ENCODE peak calls at places on chromosomes 7 and 10, in nine cellular contexts. A, S, R, J, B, P, I, V and F are unnamed samples. For H3K9me3 and H3K4me1, the result is how much of the 10 kb centered on the place peaks cover.

GRCh38 chr7:80611779-80612178 is 26.7 kb upstream of the CD36 start:
- DNase-seq in A (no peak), S (peak), R (no peak), J (peak), B (no peak), P (peak), I (no peak), V (no peak), F (peak)

GRCh38 chr10:30758341-30758740 is 128.8 kb upstream of the LYZL2 start:
- DNase-seq in A (no peak), S (no peak), R (no peak), J (no peak), B (no peak), P (peak), I (no peak), V (no peak), F (no peak)

GRCh38 chr7:107201795-107202450 is 33.1 kb downstream of the HBP1 start:
- DNase-seq in A (peak), S (peak), R (no peak), J (peak), B (peak), P (peak), I (no peak), V (peak), F (no peak)

GRCh38 chr10:51000164-51000563 is 74.1 kb upstream of the PRKG1 start:
- DNase-seq in A (no peak), S (no peak), R (no peak), J (no peak), B (no peak), P (peak), I (no peak), V (no peak), F (no peak)

GRCh38 chr10:1157615-1157933 is 101.4 kb downstream of the WDR37 start:
- DNase-seq in A (no peak), S (no peak), R (no peak), J (no peak), B (no peak), P (no peak), I (no peak), V (no peak), F (no peak)

GRCh38 chr10:17138450-17139062 is 8.9 kb upstream of the CUBN start:
- DNase-seq in A (no peak), S (no peak), R (no peak), J (no peak), B (no peak), P (no peak), I (no peak), V (no peak), F (no peak)

GRCh38 chr7:27377988-27378387 is 135.4 kb downstream of the EVX1 start:
- DNase-seq in A (no peak), S (no peak), R (no peak), J (no peak), B (no peak), P (no peak), I (no peak), V (no peak), F (no peak)

GRCh38 chr7:117386125-117386709 is 41.1 kb downstream of the ASZ1 start:
- DNase-seq in A (no peak), S (no peak), R (no peak), J (no peak), B (no peak), P (peak), I (no peak), V (no peak), F (no peak)

GRCh38 chr10:17735166-17735941 is 16.6 kb upstream of the TMEM236 start:
- DNase-seq in A (no peak), S (peak), R (no peak), J (no peak), B (no peak), P (no peak), I (no peak), V (no peak), F (no peak)

GRCh38 chr7:152328234-152328633 is 107.6 kb downstream of the KMT2C start:
- DNase-seq in A (no peak), S (no peak), R (no peak), J (no peak), B (no peak), P (no peak), I (no peak), V (no peak), F (no peak)

GRCh38 chr10:71705582-71705981 is 14.0 kb downstream of the C10orf105 start:
- DNase-seq in A (no peak), S (no peak), R (no peak), J (no peak), B (no peak), P (peak), I (no peak), V (no peak), F (no peak)

GRCh38 chr7:42900842-42901241 is 11.0 kb downstream of the C7orf25 start:
- DNase-seq in A (no peak), S (no peak), R (no peak), J (no peak), B (no peak), P (no peak), I (no peak), V (no peak), F (no peak)

GRCh38 chr10:44419790-44420549 is 35.1 kb upstream of the CXCL12 start:
- DNase-seq in A (no peak), S (no peak), R (no peak), J (no peak), B (no peak), P (no peak), I (no peak), V (no peak), F (no peak)

GRCh38 chr7:25564980-25565379 is 336.7 kb upstream of the NPVF start:
- DNase-seq in A (no peak), S (no peak), R (no peak), J (no peak), B (no peak), P (peak), I (no peak), V (no peak), F (no peak)

GRCh38 chr7:69738396-69738889 is 140.2 kb downstream of the AUTS2 start:
- DNase-seq in A (no peak), S (no peak), R (no peak), J (no peak), B (peak), P (no peak), I (no peak), V (no peak), F (no peak)

GRCh38 chr10:14604181-14605142 is 170.2 kb downstream of the FAM107B start:
- DNase-seq in A (peak), S (peak), R (peak), J (peak), B (peak), P (peak), I (peak), V (peak), F (peak)

GRCh38 chr7:101906291-101907260 is 89.2 kb downstream of the CUX1 start:
- DNase-seq in A (no peak), S (no peak), R (no peak), J (no peak), B (no peak), P (no peak), I (no peak), V (no peak), F (no peak)

GRCh38 chr10:91300011-91300575 is 79.6 kb downstream of the PCGF5 start:
- DNase-seq in A (no peak), S (no peak), R (no peak), J (no peak), B (no peak), P (no peak), I (no peak), V (no peak), F (no peak)

GRCh38 chr10:21625623-21626229 is 91.7 kb downstream of the MLLT10 start:
- DNase-seq in A (no peak), S (no peak), R (no peak), J (no peak), B (no peak), P (no peak), I (no peak), V (no peak), F (no peak)

GRCh38 chr10:104893711-104894110 is 252.6 kb downstream of the SORCS3 start:
- DNase-seq in A (no peak), S (no peak), R (no peak), J (no peak), B (no peak), P (no peak), I (no peak), V (no peak), F (no peak)

GRCh38 chr10:116974442-116975005 is 30.5 kb downstream of the SHTN1 start:
- DNase-seq in A (peak), S (no peak), R (no peak), J (no peak), B (no peak), P (peak), I (no peak), V (no peak), F (peak)

GRCh38 chr10:89695307-89695706 is 6.1 kb upstream of the KIF20B start:
- DNase-seq in A (no peak), S (no peak), R (no peak), J (no peak), B (no peak), P (no peak), I (no peak), V (no peak), F (no peak)

GRCh38 chr7:11843113-11843765 is 11.2 kb upstream of the THSD7A start:
- DNase-seq in A (no peak), S (no peak), R (no peak), J (no peak), B (no peak), P (peak), I (no peak), V (no peak), F (no peak)

GRCh38 chr7:82257118-82257695 is 186.4 kb downstream of the CACNA2D1 start:
- DNase-seq in A (no peak), S (no peak), R (no peak), J (no peak), B (no peak), P (no peak), I (no peak), V (no peak), F (no peak)

GRCh38 chr7:2811476-2812118 is 32.5 kb downstream of the GNA12 start:
- DNase-seq in A (no peak), S (peak), R (no peak), J (no peak), B (no peak), P (no peak), I (peak), V (no peak), F (no peak)

GRCh38 chr7:12584940-12585339 is 14.4 kb downstream of the SCIN start:
- DNase-seq in A (no peak), S (no peak), R (no peak), J (no peak), B (no peak), P (peak), I (no peak), V (no peak), F (no peak)

GRCh38 chr10:122477436-122477835 is 16.1 kb downstream of the HTRA1 start:
- DNase-seq in A (no peak), S (no peak), R (no peak), J (no peak), B (no peak), P (no peak), I (no peak), V (no peak), F (no peak)

GRCh38 chr10:22500567-22501369 is 155.5 kb downstream of the SPAG6 start:
- DNase-seq in A (no peak), S (no peak), R (no peak), J (no peak), B (no peak), P (no peak), I (no peak), V (no peak), F (no peak)

GRCh38 chr7:22885824-22886255 is 63.2 kb upstream of the TOMM7 start:
- DNase-seq in A (no peak), S (no peak), R (no peak), J (no peak), B (no peak), P (no peak), I (no peak), V (no peak), F (no peak)

GRCh38 chr7:45082031-45082830 is 6.5 kb downstream of the NACAD start:
- DNase-seq in A (no peak), S (no peak), R (peak), J (no peak), B (no peak), P (no peak), I (no peak), V (no peak), F (no peak)

GRCh38 chr10:14822879-14823755 is 14.7 kb downstream of the CDNF start:
- DNase-seq in A (peak), S (no peak), R (no peak), J (peak), B (peak), P (peak), I (no peak), V (no peak), F (peak)

GRCh38 chr10:77501846-77502251 is 135.8 kb downstream of the KCNMA1 start:
- DNase-seq in A (no peak), S (no peak), R (no peak), J (no peak), B (no peak), P (peak), I (no peak), V (no peak), F (no peak)

GRCh38 chr10:103712898-103713498 is 142.4 kb downstream of the SH3PXD2A start:
- DNase-seq in A (peak), S (peak), R (no peak), J (peak), B (peak), P (peak), I (peak), V (peak), F (peak)

GRCh38 chr10:88157981-88158465 is 294.6 kb downstream of the PTEN start:
- DNase-seq in A (peak), S (no peak), R (no peak), J (no peak), B (no peak), P (peak), I (no peak), V (no peak), F (peak)

GRCh38 chr10:124138195-124138882 is 44.9 kb upstream of the CHST15 start:
- DNase-seq in A (no peak), S (peak), R (no peak), J (no peak), B (no peak), P (peak), I (no peak), V (no peak), F (no peak)

GRCh38 chr10:124696446-124697392 is 47.5 kb downstream of the FAM53B start:
- DNase-seq in A (no peak), S (no peak), R (no peak), J (no peak), B (no peak), P (no peak), I (no peak), V (no peak), F (no peak)

GRCh38 chr10:99431190-99431549 is 746 bp upstream of the GOT1 start:
- DNase-seq in A (peak), S (peak), R (peak), J (peak), B (peak), P (peak), I (peak), V (peak), F (peak)

GRCh38 chr10:99432881-99433280 is 2.5 kb upstream of the GOT1 start:
- DNase-seq in A (no peak), S (no peak), R (no peak), J (no peak), B (no peak), P (no peak), I (no peak), V (no peak), F (no peak)

GRCh38 chr10:99430451-99431189 is at the start of gene GOT1:
- DNase-seq in A (peak), S (peak), R (peak), J (peak), B (peak), P (peak), I (peak), V (peak), F (peak)

GRCh38 chr10:99433378-99434020 is 3.1 kb upstream of the GOT1 start:
- DNase-seq in A (no peak), S (no peak), R (no peak), J (no peak), B (no peak), P (peak), I (no peak), V (no peak), F (no peak)

GRCh38 chr10:99432047-99432446 is 1.6 kb upstream of the GOT1 start:
- DNase-seq in A (no peak), S (no peak), R (no peak), J (no peak), B (no peak), P (no peak), I (no peak), V (no peak), F (no peak)
- H3K9me3 ChIP-seq in A (under half), S (under half), R (under half), J (under half), B (under half), P (under half), I (under half), V (under half), F (under half)

GRCh38 chr10:12687996-12688395 is 313.5 kb downstream of the CCDC3 start:
- DNase-seq in A (no peak), S (no peak), R (no peak), J (no peak), B (no peak), P (no peak), I (no peak), V (no peak), F (no peak)
- H3K4me3 ChIP-seq in A (no peak), S (no peak), R (no peak), J (no peak), B (no peak), P (no peak), I (no peak), V (no peak), F (no peak)

GRCh38 chr10:49176310-49177268 is 11.6 kb downstream of the TMEM273 start:
- DNase-seq in A (no peak), S (no peak), R (no peak), J (peak), B (no peak), P (no peak), I (peak), V (no peak), F (no peak)
- H3K4me1 ChIP-seq in A (under half), S (under half), R (under half), J (half or more), B (under half), P (under half), I (under half), V (half or more), F (under half)

DNA sequence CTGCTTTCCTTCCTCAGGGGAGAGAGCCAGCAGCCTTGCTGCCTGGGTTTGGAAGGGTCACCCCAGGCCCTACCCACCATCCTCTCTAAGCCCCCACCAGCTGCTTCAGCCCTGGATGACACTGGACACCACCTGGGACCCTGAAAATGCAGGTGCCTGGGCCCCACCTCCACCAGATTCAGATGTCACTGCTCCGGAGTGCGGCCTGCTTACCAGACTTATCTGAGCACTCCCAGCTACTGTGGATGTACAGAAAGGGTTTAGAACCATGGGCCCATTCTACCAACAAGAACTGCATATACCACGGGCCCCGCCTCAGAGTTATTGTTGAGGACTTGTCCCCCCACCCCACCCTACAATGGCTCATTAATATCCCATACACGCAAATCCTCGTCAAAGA is 172.3 kb downstream of the PTPRN2 start:
- DNase-seq in A (no peak), S (no peak), R (no peak), J (no peak), B (no peak), P (no peak), I (no peak), V (no peak), F (no peak)
- H3K9me3 ChIP-seq in A (under half), S (under half), R (under half), J (under half), B (under half), P (under half), I (under half), V (under half), F (under half)

DNA sequence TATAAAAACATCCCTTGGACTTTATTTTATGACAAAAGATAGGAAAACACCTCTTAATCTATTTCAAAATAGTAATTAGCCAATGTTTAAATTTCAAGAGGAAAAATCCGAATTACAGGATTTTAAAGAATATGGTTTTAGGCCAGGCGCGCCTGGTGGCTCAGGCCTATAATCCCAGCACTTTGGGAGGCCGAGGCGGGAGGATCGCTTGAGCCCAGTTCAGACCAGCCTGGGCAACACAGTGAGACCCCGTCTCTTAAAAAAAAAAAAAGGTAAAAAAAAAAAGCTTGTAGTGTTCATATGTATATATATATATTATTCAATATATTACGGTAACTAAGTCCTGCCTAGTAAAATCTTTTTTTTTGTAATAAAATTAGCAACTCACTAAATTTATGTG is 1.4 kb downstream of the BNIP3 start:
- DNase-seq in A (no peak), S (no peak), R (no peak), J (no peak), B (no peak), P (no peak), I (no peak), V (no peak), F (no peak)
- H3K4me3 ChIP-seq in A (peak), S (peak), R (no peak), J (peak), B (peak), P (peak), I (no peak), V (peak), F (peak)

DNA sequence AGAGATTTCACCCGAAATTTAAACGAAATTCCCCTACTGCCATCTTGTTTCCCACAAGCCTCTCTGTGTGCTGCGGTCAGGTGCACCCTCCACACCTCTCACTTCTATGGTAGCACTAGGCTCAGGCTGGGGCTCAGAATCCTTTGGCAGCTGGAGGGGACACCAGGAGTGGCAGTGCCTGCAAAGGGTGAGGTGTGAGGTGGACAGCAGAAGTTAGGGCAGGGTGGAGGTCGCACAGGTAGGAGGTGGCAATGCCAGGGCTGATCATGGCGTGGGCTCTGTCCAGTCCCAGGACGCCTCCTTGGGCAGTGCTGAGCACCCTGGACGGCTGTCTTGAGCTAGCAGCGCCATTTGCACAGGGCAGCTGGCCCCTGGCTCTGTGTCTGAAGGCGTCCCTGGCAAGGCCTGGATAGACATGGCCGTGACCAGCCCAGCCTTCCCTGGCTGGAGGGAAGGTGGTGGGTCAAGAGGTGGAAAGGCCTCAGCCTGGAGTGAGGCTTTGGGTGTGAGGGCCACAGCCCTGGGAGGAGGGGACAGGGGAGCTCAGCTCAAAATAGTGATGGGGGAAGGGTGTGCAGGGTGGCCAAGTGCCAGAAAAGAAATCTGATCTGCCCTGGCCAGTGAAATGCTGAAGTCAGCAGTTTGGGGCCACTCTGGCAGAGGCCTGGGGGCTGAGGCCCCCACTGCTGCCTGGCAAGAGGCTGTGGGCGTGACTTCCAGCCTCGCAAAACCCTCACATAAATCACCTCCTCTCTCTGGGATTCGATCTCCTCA is 40.0 kb downstream of the ZCCHC24 start:
- DNase-seq in A (no peak), S (no peak), R (peak), J (no peak), B (no peak), P (no peak), I (no peak), V (no peak), F (no peak)
- H3K4me1 ChIP-seq in A (under half), S (under half), R (under half), J (under half), B (under half), P (half or more), I (under half), V (half or more), F (half or more)

GRCh38 chr7:19016140-19016539 is 101.3 kb downstream of the TWIST1 start:
- DNase-seq in A (no peak), S (no peak), R (no peak), J (no peak), B (no peak), P (peak), I (no peak), V (no peak), F (no peak)
- H3K9me3 ChIP-seq in A (under half), S (under half), R (under half), J (under half), B (under half), P (under half), I (under half), V (under half), F (under half)